ENCODE peak calls at places on chromosomes 3 and 15, in four cellular contexts. C, F, S and M are unnamed samples.

GRCh38 chr3:136350132-136350531 is 100.0 kb downstream of the PCCB start:
- DNase-seq in C (no peak), F (no peak), S (no peak), M (no peak)

GRCh38 chr15:70358871-70359647 is 261.3 kb upstream of the TLE3 start:
- DNase-seq in C (no peak), F (no peak), S (no peak), M (no peak)

GRCh38 chr3:139120336-139120971 is 75.8 kb upstream of the PRR23C start:
- DNase-seq in C (no peak), F (no peak), S (peak), M (no peak)

GRCh38 chr3:73868688-73869315 is 244.1 kb upstream of the PDZRN3 start:
- DNase-seq in C (no peak), F (peak), S (peak), M (peak)

GRCh38 chr15:67059127-67059553 is 6.3 kb upstream of the SMAD3 start:
- DNase-seq in C (no peak), F (peak), S (no peak), M (no peak)

GRCh38 chr3:113747719-113748046 is 848 bp downstream of the ATP6V1A start:
- DNase-seq in C (peak), F (peak), S (no peak), M (no peak)

GRCh38 chr15:85805392-85805791 is 10.7 kb upstream of the KLHL25 start:
- DNase-seq in C (no peak), F (no peak), S (no peak), M (no peak)

GRCh38 chr3:72606005-72606800 is 242.0 kb downstream of the SHQ1 start:
- DNase-seq in C (no peak), F (peak), S (no peak), M (no peak)

GRCh38 chr15:64009798-64010241 is 36.5 kb downstream of the DAPK2 start:
- DNase-seq in C (peak), F (no peak), S (no peak), M (no peak)

GRCh38 chr3:42660898-42661297 is 7.4 kb downstream of the ZBTB47 start:
- DNase-seq in C (no peak), F (peak), S (peak), M (no peak)

GRCh38 chr15:66253643-66254363 is at the start of gene MEGF11:
- DNase-seq in C (no peak), F (no peak), S (peak), M (no peak)

GRCh38 chr15:40470423-40471104 is at the start of gene CHST14:
- DNase-seq in C (no peak), F (peak), S (peak), M (peak)

GRCh38 chr15:41020311-41020710 is 67.0 kb downstream of the CHAC1 start:
- DNase-seq in C (no peak), F (no peak), S (no peak), M (no peak)

GRCh38 chr3:124829175-124829818 is 57.9 kb downstream of the ITGB5 start:
- DNase-seq in C (no peak), F (no peak), S (no peak), M (no peak)

GRCh38 chr3:117486709-117487394 is 777.3 kb downstream of the TUSC7 start:
- DNase-seq in C (peak), F (no peak), S (no peak), M (no peak)

GRCh38 chr3:187783098-187783497 is 37.8 kb upstream of the BCL6 start:
- DNase-seq in C (no peak), F (no peak), S (no peak), M (no peak)

GRCh38 chr3:98817546-98817945 is 54.4 kb downstream of the ST3GAL6 start:
- DNase-seq in C (no peak), F (peak), S (no peak), M (peak)

GRCh38 chr3:33645060-33645841 is 72.8 kb downstream of the CLASP2 start:
- DNase-seq in C (no peak), F (no peak), S (no peak), M (no peak)
- H3K9ac ChIP-seq in C (no peak), F (no peak), S (no peak), M (no peak)

GRCh38 chr15:81880833-81881232 is 165.0 kb downstream of the MEX3B start:
- DNase-seq in C (no peak), F (no peak), S (no peak), M (no peak)
- TF ChIP-seq SUZ12 in C (no peak), F (no peak), S (no peak), M (no peak)

GRCh38 chr15:45456212-45457106 is 66.1 kb downstream of the SLC30A4 start:
- DNase-seq in C (peak), F (peak), S (no peak), M (no peak)
- TF ChIP-seq ZNF274 in C (no peak), F (peak), S (no peak), M (no peak)

GRCh38 chr15:42056934-42057743 is 36.3 kb upstream of the PLA2G4E start:
- DNase-seq in C (no peak), F (peak), S (peak), M (peak)
- H3K9ac ChIP-seq in C (no peak), F (no peak), S (no peak), M (no peak)

DNA sequence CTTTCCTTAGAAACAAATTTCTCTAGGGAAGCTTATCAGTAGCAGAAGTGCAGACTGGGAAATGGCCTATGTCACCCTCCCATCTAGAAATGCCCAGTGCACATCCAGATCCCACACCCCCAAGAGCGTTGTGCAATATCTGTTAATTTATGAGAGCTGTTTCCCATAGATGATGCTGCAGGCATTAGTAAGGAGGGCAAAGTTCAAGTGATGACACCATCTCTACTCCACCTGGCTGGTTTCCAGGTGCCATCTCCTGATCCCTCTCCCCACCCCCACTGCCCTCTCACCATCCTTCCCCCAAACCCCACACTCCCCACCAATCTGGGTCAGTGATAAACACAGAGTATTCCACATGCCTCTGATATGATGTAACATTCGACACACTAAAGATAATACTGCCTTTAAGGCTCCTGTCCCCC is 39.4 kb downstream of the AGTR1 start:
- DNase-seq in C (no peak), F (peak), S (no peak), M (no peak)
- TF ChIP-seq SUZ12 in C (no peak), F (no peak), S (no peak), M (no peak)

GRCh38 chr3:152593242-152593641 is 241.7 kb upstream of the P2RY1 start:
- DNase-seq in C (no peak), F (no peak), S (no peak), M (no peak)

GRCh38 chr3:152591448-152592003 is 243.4 kb upstream of the P2RY1 start:
- DNase-seq in C (no peak), F (no peak), S (no peak), M (no peak)

GRCh38 chr3:152595975-152596832 is 238.7 kb upstream of the P2RY1 start:
- DNase-seq in C (peak), F (peak), S (no peak), M (no peak)
- TF ChIP-seq ZNF274 in C (no peak), F (no peak), S (no peak), M (no peak)

GRCh38 chr15:83278191-83278590 is 6.3 kb downstream of the BNC1 start:
- DNase-seq in C (no peak), F (no peak), S (no peak), M (no peak)
- H3K9ac ChIP-seq in C (no peak), F (no peak), S (no peak), M (no peak)

DNA sequence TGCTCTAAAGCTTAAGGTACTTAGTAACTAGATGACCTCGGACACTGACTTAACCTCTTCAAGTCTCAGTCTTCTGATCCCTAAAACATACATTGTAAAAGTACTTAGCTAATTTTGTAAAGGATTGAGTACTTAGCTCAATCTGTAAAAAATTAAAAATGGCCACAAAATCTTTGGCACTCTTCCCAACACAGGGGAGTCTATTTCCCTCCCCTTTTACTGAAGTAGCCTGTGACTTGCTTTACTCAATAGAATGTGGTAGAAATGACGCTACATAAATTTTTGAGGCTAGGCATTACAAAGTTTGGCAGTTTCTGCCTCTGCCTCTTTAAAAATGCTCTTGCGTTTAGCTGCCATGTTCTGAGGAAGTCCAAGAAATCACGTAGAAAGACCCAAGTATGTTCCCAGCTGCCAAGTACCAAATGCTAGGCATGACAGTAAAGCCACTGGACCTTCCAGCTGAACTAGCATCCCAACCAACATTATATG is 80.2 kb downstream of the CBLB start:
- DNase-seq in C (no peak), F (no peak), S (no peak), M (no peak)
- TF ChIP-seq SUZ12 in C (no peak), F (no peak), S (no peak), M (no peak)

GRCh38 chr3:135325096-135325495 is 530.0 kb downstream of the EPHB1 start:
- DNase-seq in C (no peak), F (no peak), S (no peak), M (no peak)

GRCh38 chr3:135325726-135326245 is 530.7 kb downstream of the EPHB1 start:
- DNase-seq in C (no peak), F (no peak), S (no peak), M (no peak)

GRCh38 chr3:135328036-135328435 is 533.0 kb downstream of the EPHB1 start:
- DNase-seq in C (no peak), F (no peak), S (no peak), M (no peak)

GRCh38 chr3:135326851-135327250 is 531.8 kb downstream of the EPHB1 start:
- DNase-seq in C (no peak), F (no peak), S (no peak), M (no peak)

DNA sequence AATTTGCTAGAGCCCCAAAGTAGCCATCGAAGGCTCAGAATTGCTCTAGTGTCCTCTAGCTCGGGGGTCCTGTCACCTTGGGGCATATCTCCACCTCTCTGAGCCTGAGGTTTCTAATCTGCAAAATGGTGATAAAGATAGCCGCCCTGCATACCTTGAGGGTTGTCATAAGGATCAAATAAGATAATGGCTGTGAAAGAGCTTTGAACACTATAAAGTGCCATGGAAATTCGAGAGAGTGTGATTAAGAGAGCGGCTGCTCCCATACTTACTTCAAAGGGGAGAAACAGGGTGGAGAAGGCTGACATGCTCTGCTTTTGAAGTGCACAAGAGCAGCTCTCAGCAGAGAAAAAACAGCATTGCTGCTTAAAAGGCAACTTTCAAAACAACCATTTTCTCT is 529.2 kb downstream of the EPHB1 start:
- DNase-seq in C (no peak), F (no peak), S (no peak), M (no peak)
- TF ChIP-seq ZNF274 in C (no peak), F (no peak), S (no peak), M (no peak)